ENCODE peak calls at places on chromosomes 5 and 9, in five cellular contexts. One of them, this sample, is unnamed.
A peak's percentile ranks its signal among the peaks of the same experiment; 100 is the strongest.

GRCh38 chr5:167688731-167689130 is 602.7 kb upstream of the WWC1 start:
- DNase-seq in K562: no peak
- DNase-seq in HCT116: no peak
- DNase-seq in HepG2: no peak
- DNase-seq in GM12878: no peak
- DNase-seq in this sample: no peak

GRCh38 chr9:133604214-133604613 is 5.0 kb downstream of the FAM163B start:
- DNase-seq in K562: peak; percentile 8
- DNase-seq in HCT116: no peak
- DNase-seq in HepG2: peak; percentile 10
- DNase-seq in GM12878: no peak
- DNase-seq in this sample: no peak

GRCh38 chr9:134422301-134422700 is 96.0 kb downstream of the RXRA start:
- DNase-seq in K562: no peak
- DNase-seq in HCT116: no peak
- DNase-seq in HepG2: no peak
- DNase-seq in GM12878: no peak
- DNase-seq in this sample: no peak

GRCh38 chr9:109574061-109574882 is 76.2 kb upstream of the PTPN3 start:
- DNase-seq in K562: peak; percentile 54
- DNase-seq in HCT116: peak; percentile 38
- DNase-seq in HepG2: peak; percentile 36
- DNase-seq in GM12878: peak; percentile 5
- DNase-seq in this sample: peak; percentile 46

GRCh38 chr5:172946146-172946545 is 13.1 kb upstream of the RPL26L1 start:
- DNase-seq in K562: no peak
- DNase-seq in HCT116: no peak
- DNase-seq in HepG2: no peak
- DNase-seq in GM12878: no peak
- DNase-seq in this sample: no peak

GRCh38 chr9:134068742-134069535 is 1.1 kb upstream of the BRD3 start:
- DNase-seq in K562: no peak
- DNase-seq in HCT116: no peak
- DNase-seq in HepG2: no peak
- DNase-seq in GM12878: no peak
- DNase-seq in this sample: no peak

GRCh38 chr9:89603629-89604462 is 966 bp upstream of the GADD45G start:
- DNase-seq in K562: peak; percentile 48
- DNase-seq in HCT116: no peak
- DNase-seq in HepG2: peak; percentile 47
- DNase-seq in GM12878: no peak
- DNase-seq in this sample: peak; percentile 93

GRCh38 chr5:16508730-16509531 is 43.3 kb upstream of the ZNF622 start:
- DNase-seq in K562: peak; percentile 43
- DNase-seq in HCT116: peak; percentile 59
- DNase-seq in HepG2: no peak
- DNase-seq in GM12878: no peak
- DNase-seq in this sample: no peak

GRCh38 chr9:115285806-115286205 is 167.8 kb upstream of the TNC start:
- DNase-seq in K562: no peak
- DNase-seq in HCT116: no peak
- DNase-seq in HepG2: no peak
- DNase-seq in GM12878: no peak
- DNase-seq in this sample: no peak
- TF ChIP-seq YY1 in K562: no peak
- TF ChIP-seq YY1 in HCT116: no peak
- TF ChIP-seq YY1 in HepG2: no peak
- TF ChIP-seq YY1 in GM12878: no peak
- TF ChIP-seq YY1 in this sample: no peak

GRCh38 chr9:36137392-36138004 is 965 bp downstream of the GLIPR2 start:
- DNase-seq in K562: no peak
- DNase-seq in HCT116: no peak
- DNase-seq in HepG2: no peak
- DNase-seq in GM12878: no peak
- DNase-seq in this sample: no peak
- TF ChIP-seq ZNF274 in K562: no peak
- TF ChIP-seq ZNF274 in HCT116: no peak
- TF ChIP-seq ZNF274 in HepG2: no peak
- TF ChIP-seq ZNF274 in GM12878: no peak
- TF ChIP-seq ZNF274 in this sample: no peak

GRCh38 chr9:105418588-105419108 is 29.2 kb upstream of the FSD1L start:
- DNase-seq in K562: no peak
- DNase-seq in HCT116: no peak
- DNase-seq in HepG2: peak; percentile 98
- DNase-seq in GM12878: no peak
- DNase-seq in this sample: no peak

GRCh38 chr9:105416840-105417239 is 31.0 kb upstream of the FSD1L start:
- DNase-seq in K562: no peak
- DNase-seq in HCT116: no peak
- DNase-seq in HepG2: no peak
- DNase-seq in GM12878: no peak
- DNase-seq in this sample: no peak

GRCh38 chr9:105413486-105414068 is 34.3 kb upstream of the FSD1L start:
- DNase-seq in K562: peak; percentile 13
- DNase-seq in HCT116: peak; percentile 33
- DNase-seq in HepG2: peak; percentile 47
- DNase-seq in GM12878: no peak
- DNase-seq in this sample: peak; percentile 43

GRCh38 chr9:105419981-105420597 is 27.7 kb upstream of the FSD1L start:
- DNase-seq in K562: no peak
- DNase-seq in HCT116: no peak
- DNase-seq in HepG2: no peak
- DNase-seq in GM12878: no peak
- DNase-seq in this sample: no peak

DNA sequence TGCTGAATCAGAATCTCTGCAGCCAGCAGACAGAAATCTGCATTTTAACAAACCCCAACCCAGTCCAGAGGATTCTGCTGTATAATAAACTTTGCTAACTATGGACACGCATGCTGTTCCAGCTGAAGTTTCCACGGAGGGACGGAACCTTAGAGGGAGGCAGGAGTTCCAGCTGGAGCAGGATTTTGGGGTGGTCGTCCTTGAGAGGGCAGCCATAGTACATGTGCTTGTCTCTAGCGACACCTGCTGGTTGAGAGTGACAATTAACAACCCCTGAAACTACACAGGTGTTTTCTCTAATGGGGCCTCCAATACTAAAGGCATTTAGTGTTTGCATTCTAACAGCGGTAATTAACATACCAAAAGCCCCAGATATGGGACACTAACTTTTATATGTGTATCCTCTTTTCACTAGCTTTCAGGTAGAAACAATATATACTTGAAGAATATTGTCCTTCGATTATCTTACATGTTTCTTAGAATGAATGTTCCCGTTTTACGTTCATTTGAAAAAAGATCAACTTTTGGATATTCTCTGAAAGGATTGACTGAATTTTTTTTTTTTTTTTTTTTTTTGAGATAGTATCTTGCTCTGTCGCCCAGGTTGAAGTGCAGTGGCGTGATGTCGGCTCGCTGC is 32.4 kb upstream of the FSD1L start:
- DNase-seq in K562: peak; percentile 73
- DNase-seq in HCT116: peak; percentile 50
- DNase-seq in HepG2: peak; percentile 62
- DNase-seq in GM12878: no peak
- DNase-seq in this sample: peak; percentile 77
- TF ChIP-seq YY1 in K562: no peak
- TF ChIP-seq YY1 in HCT116: no peak
- TF ChIP-seq YY1 in HepG2: peak; percentile 35
- TF ChIP-seq YY1 in GM12878: peak; percentile 76
- TF ChIP-seq YY1 in this sample: no peak

DNA sequence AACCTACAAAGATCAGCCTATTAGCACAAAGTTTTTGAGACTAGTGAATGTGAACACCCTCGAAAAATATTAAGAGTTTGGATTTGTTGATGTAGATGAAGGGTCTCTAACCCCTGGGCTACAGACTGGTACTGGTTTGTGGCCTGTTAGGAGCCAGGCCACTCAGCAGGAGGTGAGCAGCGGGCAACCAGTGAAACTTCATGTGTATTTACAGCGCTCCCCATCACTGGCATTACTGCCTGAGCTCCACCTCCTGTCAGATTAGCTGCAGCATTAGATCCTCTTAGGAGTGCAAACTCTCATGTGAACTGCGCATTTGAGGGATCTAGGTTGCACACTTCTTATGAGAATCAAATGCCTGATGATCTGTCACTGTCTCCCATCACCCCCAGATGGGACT is 11.2 kb upstream of the PAM start:
- DNase-seq in K562: no peak
- DNase-seq in HCT116: no peak
- DNase-seq in HepG2: no peak
- DNase-seq in GM12878: no peak
- DNase-seq in this sample: no peak
- TF ChIP-seq ZNF274 in K562: no peak
- TF ChIP-seq ZNF274 in HCT116: no peak
- TF ChIP-seq ZNF274 in HepG2: no peak
- TF ChIP-seq ZNF274 in GM12878: no peak
- TF ChIP-seq ZNF274 in this sample: no peak

GRCh38 chr5:372556-372910 is 51.0 kb downstream of the AHRR start:
- DNase-seq in K562: no peak
- DNase-seq in HCT116: no peak
- DNase-seq in HepG2: no peak
- DNase-seq in GM12878: no peak
- DNase-seq in this sample: no peak

GRCh38 chr5:375336-375920 is 53.9 kb downstream of the AHRR start:
- DNase-seq in K562: no peak
- DNase-seq in HCT116: no peak
- DNase-seq in HepG2: no peak
- DNase-seq in GM12878: no peak
- DNase-seq in this sample: no peak

GRCh38 chr5:372911-373709 is 51.6 kb downstream of the AHRR start:
- DNase-seq in K562: no peak
- DNase-seq in HCT116: no peak
- DNase-seq in HepG2: no peak
- DNase-seq in GM12878: no peak
- DNase-seq in this sample: no peak

GRCh38 chr5:374631-375335 is 53.3 kb downstream of the AHRR start:
- DNase-seq in K562: no peak
- DNase-seq in HCT116: no peak
- DNase-seq in HepG2: no peak
- DNase-seq in GM12878: no peak
- DNase-seq in this sample: no peak

DNA sequence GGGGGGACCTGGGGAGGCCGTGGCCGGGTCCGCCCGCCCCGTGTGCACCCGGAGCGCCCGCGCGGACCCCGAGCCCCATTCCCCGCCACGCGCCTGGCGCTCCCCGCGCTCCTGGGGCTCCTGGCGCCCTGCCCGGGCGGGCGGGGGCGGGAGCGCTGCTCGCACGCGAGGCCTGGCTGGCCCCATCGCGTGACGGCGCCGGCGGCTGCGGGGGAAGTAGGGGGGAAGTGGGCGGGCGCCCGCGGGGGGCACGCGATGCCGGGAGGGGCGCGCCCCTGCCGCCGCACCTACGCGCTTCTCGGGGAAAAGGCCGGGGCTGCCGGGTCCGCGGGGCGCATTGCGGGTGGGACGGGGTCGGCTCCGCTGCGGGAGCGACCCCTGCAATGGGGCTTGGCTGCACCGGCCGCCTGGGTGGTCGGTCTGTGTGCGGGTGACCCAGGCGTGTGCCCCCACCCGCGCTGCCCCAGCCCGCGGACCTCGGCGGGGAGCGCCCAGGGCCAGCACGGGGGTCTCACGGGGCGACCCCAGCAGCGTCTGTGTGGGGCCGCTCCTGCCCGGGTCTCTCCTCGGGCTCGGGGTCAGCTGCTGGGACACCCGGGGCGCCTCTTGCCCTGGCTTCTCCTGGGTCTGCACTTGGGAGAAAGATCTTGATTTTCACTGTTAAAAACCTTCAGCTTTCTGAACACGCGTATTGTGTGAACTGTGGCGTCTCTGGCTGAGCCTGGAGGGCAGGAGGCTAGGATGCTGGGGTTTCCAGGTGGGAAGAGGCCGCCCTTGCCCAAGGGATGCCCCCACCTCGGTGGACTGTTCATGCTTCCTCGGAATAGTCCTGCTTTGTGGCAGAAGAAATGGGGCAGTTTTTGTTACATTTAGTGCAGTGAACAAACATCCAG is 52.4 kb downstream of the AHRR start:
- DNase-seq in K562: peak; percentile 23
- DNase-seq in HCT116: no peak
- DNase-seq in HepG2: no peak
- DNase-seq in GM12878: no peak
- DNase-seq in this sample: no peak
- TF ChIP-seq YY1 in K562: no peak
- TF ChIP-seq YY1 in HCT116: no peak
- TF ChIP-seq YY1 in HepG2: no peak
- TF ChIP-seq YY1 in GM12878: no peak
- TF ChIP-seq YY1 in this sample: no peak

DNA sequence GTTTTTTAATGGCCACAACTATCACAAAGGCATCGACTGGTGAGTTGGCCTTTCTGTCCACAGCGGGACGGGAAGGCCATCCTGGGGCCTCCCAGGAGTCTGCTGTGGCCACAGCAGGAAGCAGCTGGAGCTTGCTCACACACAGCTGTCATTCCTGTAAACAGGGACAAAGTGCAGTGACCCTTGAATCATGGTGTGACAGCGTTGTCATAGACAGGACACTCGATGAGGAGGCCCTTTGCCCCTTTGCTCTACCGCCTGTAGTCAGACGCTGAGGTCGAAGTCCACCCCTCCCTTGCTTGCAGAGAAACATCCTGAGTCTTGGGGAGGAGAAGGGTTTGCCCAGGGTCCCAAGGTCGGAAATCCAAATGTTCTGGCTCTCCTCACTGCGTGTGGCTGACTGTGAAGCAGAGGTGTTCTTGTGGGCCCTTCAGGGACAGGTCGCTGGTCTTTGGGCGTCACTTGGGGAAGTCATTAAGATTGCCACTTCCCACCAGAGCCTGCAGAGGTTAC is 35.1 kb downstream of the NDST1 start:
- DNase-seq in K562: no peak
- DNase-seq in HCT116: no peak
- DNase-seq in HepG2: peak; percentile 98
- DNase-seq in GM12878: no peak
- DNase-seq in this sample: no peak
- TF ChIP-seq ZNF274 in K562: no peak
- TF ChIP-seq ZNF274 in HCT116: no peak
- TF ChIP-seq ZNF274 in HepG2: peak; percentile 80
- TF ChIP-seq ZNF274 in GM12878: no peak
- TF ChIP-seq ZNF274 in this sample: no peak

DNA sequence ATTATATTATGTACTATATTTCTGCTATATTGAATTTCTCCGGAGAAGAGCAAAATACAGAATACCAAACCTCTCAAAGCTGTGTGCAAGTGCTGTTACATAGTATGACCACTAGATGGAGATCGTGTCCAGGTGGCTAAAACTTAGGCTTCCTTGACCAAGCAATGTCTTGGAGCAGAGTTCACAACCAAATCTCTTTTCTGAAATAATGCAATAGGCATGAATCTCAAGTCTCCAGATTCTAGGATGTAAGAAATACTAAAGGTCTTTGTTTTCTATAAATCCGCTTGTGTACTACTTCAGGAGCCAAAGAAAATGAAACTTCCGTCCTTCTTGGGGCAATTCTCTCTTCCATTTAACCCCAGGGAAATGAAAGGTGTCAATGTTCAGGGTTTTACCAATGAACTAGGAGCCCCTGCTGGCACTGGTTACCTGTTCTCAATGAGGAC is 181.5 kb upstream of the RAI14 start:
- DNase-seq in K562: peak; percentile 68
- DNase-seq in HCT116: peak; percentile 38
- DNase-seq in HepG2: peak; percentile 40
- DNase-seq in GM12878: no peak
- DNase-seq in this sample: peak; percentile 38
- TF ChIP-seq YY1 in K562: no peak
- TF ChIP-seq YY1 in HCT116: no peak
- TF ChIP-seq YY1 in HepG2: no peak
- TF ChIP-seq YY1 in GM12878: no peak
- TF ChIP-seq YY1 in this sample: no peak

This sample was measured in NT2/D1.